ENCODE peak calls at places on chromosome 2, in five cellular contexts. H, X, J, R and A are unnamed samples.

GRCh38 chr2:156435392-156435724 is 821 bp upstream of the GPD2 start:
- DNase-seq in H (no peak), X (no peak), J (no peak), R (no peak), A (no peak)

GRCh38 chr2:74553892-74554820 is at the start of the genes DOK1 and LOXL3:
- DNase-seq in H (peak; percentile 80), X (peak; percentile 91), J (peak; percentile 96), R (peak; percentile 95), A (peak; percentile 88)

GRCh38 chr2:201411421-201411820 is 39.8 kb downstream of the TRAK2 start:
- DNase-seq in H (no peak), X (no peak), J (no peak), R (no peak), A (no peak)

GRCh38 chr2:104434363-104434792 is 419.5 kb upstream of the POU3F3 start:
- DNase-seq in H (no peak), X (no peak), J (peak; percentile 54), R (no peak), A (peak; percentile 60)

GRCh38 chr2:227545990-227546389 is 52.7 kb upstream of the SCYGR2 start:
- DNase-seq in H (peak; percentile 60), X (no peak), J (no peak), R (no peak), A (no peak)

GRCh38 chr2:64532030-64532429 is 7.9 kb downstream of the AFTPH start:
- DNase-seq in H (no peak), X (no peak), J (no peak), R (no peak), A (no peak)

GRCh38 chr2:202376460-202377307 is 557 bp downstream of the BMPR2 start:
- DNase-seq in H (peak; percentile 48), X (peak; percentile 29), J (no peak), R (peak; percentile 76), A (peak; percentile 36)

GRCh38 chr2:145421841-145422240 is 901.9 kb upstream of the ZEB2 start:
- DNase-seq in H (no peak), X (no peak), J (no peak), R (no peak), A (no peak)

GRCh38 chr2:223920109-223920508 is 25.0 kb downstream of the WDFY1 start:
- DNase-seq in H (no peak), X (no peak), J (no peak), R (no peak), A (no peak)

GRCh38 chr2:167471734-167472133 is 583.5 kb downstream of the XIRP2 start:
- DNase-seq in H (no peak), X (no peak), J (peak; percentile 37), R (no peak), A (no peak)

GRCh38 chr2:28488858-28489575 is 6.8 kb upstream of the PLB1 start:
- DNase-seq in H (no peak), X (no peak), J (peak; percentile 18), R (no peak), A (no peak)

GRCh38 chr2:176931588-176932563 is 280.7 kb upstream of the HNRNPA3 start:
- DNase-seq in H (peak; percentile 29), X (no peak), J (no peak), R (no peak), A (no peak)

GRCh38 chr2:51581636-51582267 is 549.8 kb upstream of the NRXN1 start:
- DNase-seq in H (peak; percentile 1), X (no peak), J (peak; percentile 6), R (no peak), A (no peak)

GRCh38 chr2:207154556-207155179 is 11.1 kb downstream of the KLF7 start:
- DNase-seq in H (no peak), X (no peak), J (no peak), R (no peak), A (no peak)

GRCh38 chr2:207156451-207157161 is 9.1 kb downstream of the KLF7 start:
- DNase-seq in H (no peak), X (no peak), J (no peak), R (no peak), A (no peak)

GRCh38 chr2:207155516-207155915 is 10.2 kb downstream of the KLF7 start:
- DNase-seq in H (no peak), X (no peak), J (no peak), R (no peak), A (no peak)

GRCh38 chr2:207157162-207157481 is 8.6 kb downstream of the KLF7 start:
- DNase-seq in H (no peak), X (no peak), J (no peak), R (no peak), A (no peak)

DNA sequence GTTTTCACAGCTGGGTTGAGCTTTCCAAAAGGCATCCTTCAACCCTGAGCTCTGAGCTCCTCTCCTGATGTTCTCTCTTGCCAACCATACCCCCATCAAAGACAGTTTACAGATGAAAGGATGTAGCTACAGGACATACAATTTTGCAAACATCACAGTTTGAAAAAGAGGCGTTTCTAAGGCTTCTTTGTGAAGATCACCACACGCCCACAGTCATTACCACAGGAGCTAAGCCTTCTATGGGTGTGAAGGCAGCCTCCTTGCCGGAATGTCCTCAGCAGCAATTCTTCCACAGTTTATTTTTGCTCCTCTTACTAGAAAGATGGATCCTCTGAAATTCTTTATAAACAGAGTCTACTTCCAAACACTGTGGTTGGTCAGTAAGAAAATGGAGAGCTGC is 9.7 kb downstream of the KLF7 start:
- DNase-seq in H (no peak), X (no peak), J (no peak), R (no peak), A (no peak)
- H3K27ac ChIP-seq in H (peak overlapping the region; percentile 46), X (peak overlapping the region; percentile 100), J (no peak overlapping the region), R (peak overlapping the region; percentile 100), A (no peak overlapping the region)

GRCh38 chr2:220574038-220574437 is 946.6 kb downstream of the SLC4A3 start:
- DNase-seq in H (no peak), X (no peak), J (no peak), R (no peak), A (no peak)
- TF ChIP-seq CTCF in H (no peak), X (no peak), J (no peak), R (no peak), A (no peak)

GRCh38 chr2:96161785-96162367 is 16.6 kb upstream of the DUSP2 start:
- DNase-seq in H (no peak), X (no peak), J (no peak), R (no peak), A (no peak)

GRCh38 chr2:96167407-96168013 is 22.3 kb upstream of the DUSP2 start:
- DNase-seq in H (no peak), X (no peak), J (no peak), R (no peak), A (no peak)

GRCh38 chr2:96163415-96163767 is 18.2 kb upstream of the DUSP2 start:
- DNase-seq in H (no peak), X (no peak), J (no peak), R (no peak), A (no peak)

GRCh38 chr2:96163768-96164429 is 18.7 kb upstream of the DUSP2 start:
- DNase-seq in H (no peak), X (no peak), J (no peak), R (no peak), A (no peak)

GRCh38 chr2:96164459-96165184 is 19.4 kb upstream of the DUSP2 start:
- DNase-seq in H (no peak), X (no peak), J (peak; percentile 44), R (no peak), A (peak; percentile 13)
- H3K4me3 ChIP-seq in H (no peak overlapping the region), X (no peak overlapping the region), J (no peak overlapping the region), R (no peak overlapping the region), A (no peak overlapping the region)

GRCh38 chr2:105498281-105498846 is 99.5 kb upstream of the FHL2 start:
- DNase-seq in H (no peak), X (peak; percentile 41), J (no peak), R (no peak), A (no peak)
- H3K27ac ChIP-seq in H (no peak overlapping the region), X (peak overlapping the region; percentile 95), J (no peak overlapping the region), R (no peak overlapping the region), A (no peak overlapping the region)

DNA sequence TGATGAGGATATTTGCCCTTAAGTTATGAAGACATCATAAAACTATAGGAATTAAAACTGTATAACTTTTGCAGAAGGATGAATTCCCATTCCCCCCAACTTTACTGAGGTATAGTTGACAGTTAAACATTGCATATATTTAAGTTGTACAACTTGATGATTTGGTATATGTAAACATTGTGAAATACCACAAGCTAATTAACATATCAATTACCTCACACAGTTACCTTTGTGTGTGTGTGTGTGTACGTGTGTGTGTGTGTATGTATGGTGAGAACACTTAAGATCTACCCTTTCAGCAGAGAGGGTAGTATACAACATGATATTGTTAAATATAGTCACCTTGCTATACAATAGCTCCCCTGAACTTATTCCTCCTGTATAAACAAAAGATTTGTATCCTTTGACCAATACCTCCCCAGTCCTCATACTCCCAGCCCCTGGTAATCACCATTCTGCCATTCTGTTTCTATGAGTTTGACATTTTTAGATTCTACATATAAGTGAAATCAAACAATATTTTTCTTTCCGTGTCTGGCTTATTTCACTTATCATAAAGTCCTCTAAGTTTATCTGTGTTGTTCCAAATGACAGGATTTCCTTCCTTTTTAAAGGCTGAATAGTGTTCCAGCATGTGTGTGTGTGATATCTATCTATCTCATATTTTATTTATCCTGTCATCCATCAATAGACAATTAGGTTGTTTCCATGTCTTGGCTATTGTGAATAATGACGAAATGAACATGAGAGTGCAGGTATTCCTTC is 48.2 kb upstream of the FAM136A start:
- DNase-seq in H (no peak), X (no peak), J (no peak), R (no peak), A (no peak)
- TF ChIP-seq CTCF in H (no peak), X (no peak), J (no peak), R (no peak), A (no peak)

GRCh38 chr2:24009367-24009679 is 562 bp upstream of the MFSD2B start:
- DNase-seq in H (no peak), X (no peak), J (no peak), R (no peak), A (no peak)
- H3K4me3 ChIP-seq in H (no peak overlapping the region), X (peak overlapping the region; percentile 63), J (peak overlapping the region; percentile 51), R (no peak overlapping the region), A (no peak overlapping the region)

DNA sequence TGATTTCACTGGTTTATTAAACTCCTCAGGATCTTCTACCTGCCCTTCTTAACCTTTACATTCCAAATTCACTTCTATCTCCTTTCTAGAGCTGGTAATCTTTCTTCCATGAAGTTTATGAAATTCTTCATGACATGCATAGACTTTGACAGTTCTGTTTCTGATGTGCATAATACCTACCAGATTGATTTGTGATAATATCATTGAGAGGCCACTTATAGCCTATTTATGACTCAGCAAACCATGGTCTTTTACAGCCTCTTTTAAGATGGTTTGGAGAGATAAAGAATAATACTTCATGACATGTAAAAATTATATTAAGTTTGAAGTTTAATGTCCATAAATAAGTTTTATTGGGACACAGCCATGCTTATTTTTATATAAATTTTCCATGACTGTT is 14.0 kb downstream of the SCN2A start:
- DNase-seq in H (no peak), X (no peak), J (no peak), R (no peak), A (no peak)
- H3K27ac ChIP-seq in H (no peak overlapping the region), X (no peak overlapping the region), J (no peak overlapping the region), R (no peak overlapping the region), A (no peak overlapping the region)

GRCh38 chr2:46227674-46228289 is 69.4 kb upstream of the EPAS1 start:
- DNase-seq in H (no peak), X (no peak), J (no peak), R (no peak), A (no peak)

GRCh38 chr2:46230677-46231425 is 66.4 kb upstream of the EPAS1 start:
- DNase-seq in H (no peak), X (peak; percentile 27), J (no peak), R (no peak), A (no peak)

GRCh38 chr2:46231721-46232120 is 65.5 kb upstream of the EPAS1 start:
- DNase-seq in H (no peak), X (no peak), J (no peak), R (no peak), A (no peak)

GRCh38 chr2:46229134-46230063 is 67.8 kb upstream of the EPAS1 start:
- DNase-seq in H (peak; percentile 93), X (no peak), J (peak; percentile 41), R (no peak), A (no peak)

GRCh38 chr2:46230115-46230571 is 67.1 kb upstream of the EPAS1 start:
- DNase-seq in H (peak; percentile 84), X (peak; percentile 38), J (no peak), R (peak; percentile 85), A (peak; percentile 48)
- TF ChIP-seq CTCF in H (peak; percentile 63), X (peak; percentile 61), J (no peak), R (peak; percentile 40), A (peak; percentile 31)